ENCODE peak calls at places on chromosome 7, in five cellular contexts. L is HL-60, O is left ventricle myocardium inferior, V is suprapubic skin, S is tibial artery. P is an unnamed sample.

GRCh38 chr7:2622869-2623697 is 8.7 kb upstream of the TTYH3 start:
- DNase-seq in V (no peak), L (peak; percentile 53), O (no peak), S (no peak), P (no peak)

GRCh38 chr7:194257-194995 is 2.1 kb downstream of the FAM20C start:
- DNase-seq in V (no peak), S (no peak), O (no peak), L (no peak), P (no peak)

GRCh38 chr7:110786576-110786975 is 304.4 kb upstream of the LRRN3 start:
- DNase-seq in S (no peak), O (no peak), L (no peak), V (no peak), P (no peak)

GRCh38 chr7:36017111-36017510 is 135.9 kb upstream of the EEPD1 start:
- DNase-seq in S (no peak), L (no peak), O (no peak), V (no peak), P (no peak)

GRCh38 chr7:37220664-37221063 is 228.0 kb downstream of the ELMO1 start:
- DNase-seq in S (no peak), L (no peak), V (no peak), O (no peak), P (no peak)

GRCh38 chr7:96327429-96327828 is 5.5 kb upstream of the SLC25A13 start:
- DNase-seq in O (no peak), V (no peak), L (no peak), S (no peak), P (no peak)

GRCh38 chr7:41052736-41053135 is 650.2 kb downstream of the INHBA start:
- DNase-seq in V (no peak), S (no peak), O (no peak), L (no peak), P (no peak)

GRCh38 chr7:23685770-23686169 is 5.8 kb downstream of the FAM221A start:
- DNase-seq in S (no peak), L (no peak), V (no peak), O (no peak), P (no peak)

GRCh38 chr7:29807179-29807841 is 1.0 kb downstream of the WIPF3 start:
- DNase-seq in V (no peak), S (peak; percentile 82), O (peak; percentile 48), L (peak; percentile 7), P (peak; percentile 53)

GRCh38 chr7:99525713-99526440 is 21.4 kb downstream of the ZKSCAN5 start:
- DNase-seq in O (no peak), L (peak; percentile 23), V (no peak), S (peak; percentile 25), P (no peak)

GRCh38 chr7:68107256-68107655 is 1110.6 kb downstream of the TYW1 start:
- DNase-seq in L (no peak), S (no peak), V (no peak), O (peak; percentile 18), P (no peak)

GRCh38 chr7:17646181-17646956 is 293.9 kb downstream of the SNX13 start:
- DNase-seq in V (no peak), O (no peak), S (no peak), L (no peak), P (no peak)

GRCh38 chr7:105951597-105951996 is 11.5 kb upstream of the CDHR3 start:
- DNase-seq in L (no peak), S (no peak), V (no peak), O (no peak), P (no peak)

GRCh38 chr7:128020161-128020560 is 11.1 kb downstream of the LRRC4 start:
- DNase-seq in V (no peak), S (no peak), L (peak; percentile 18), O (no peak), P (no peak)

GRCh38 chr7:44727346-44728262 is 21.0 kb upstream of the ZMIZ2 start:
- DNase-seq in L (no peak), S (no peak), V (no peak), O (no peak), P (no peak)

GRCh38 chr7:36047254-36047653 is 105.8 kb upstream of the EEPD1 start:
- DNase-seq in S (no peak), V (no peak), L (no peak), O (no peak), P (no peak)

GRCh38 chr7:12715372-12716133 is 28.1 kb downstream of the ARL4A start:
- DNase-seq in V (peak; percentile 88), L (peak; percentile 28), O (peak; percentile 67), S (peak; percentile 78), P (peak; percentile 69)

GRCh38 chr7:115782716-115783460 is 247.7 kb downstream of the TFEC start:
- DNase-seq in O (no peak), V (no peak), L (no peak), S (no peak), P (no peak)

GRCh38 chr7:50303894-50304157 is 690 bp upstream of the IKZF1 start:
- DNase-seq in S (no peak), V (no peak), L (no peak), O (no peak), P (no peak)

DNA sequence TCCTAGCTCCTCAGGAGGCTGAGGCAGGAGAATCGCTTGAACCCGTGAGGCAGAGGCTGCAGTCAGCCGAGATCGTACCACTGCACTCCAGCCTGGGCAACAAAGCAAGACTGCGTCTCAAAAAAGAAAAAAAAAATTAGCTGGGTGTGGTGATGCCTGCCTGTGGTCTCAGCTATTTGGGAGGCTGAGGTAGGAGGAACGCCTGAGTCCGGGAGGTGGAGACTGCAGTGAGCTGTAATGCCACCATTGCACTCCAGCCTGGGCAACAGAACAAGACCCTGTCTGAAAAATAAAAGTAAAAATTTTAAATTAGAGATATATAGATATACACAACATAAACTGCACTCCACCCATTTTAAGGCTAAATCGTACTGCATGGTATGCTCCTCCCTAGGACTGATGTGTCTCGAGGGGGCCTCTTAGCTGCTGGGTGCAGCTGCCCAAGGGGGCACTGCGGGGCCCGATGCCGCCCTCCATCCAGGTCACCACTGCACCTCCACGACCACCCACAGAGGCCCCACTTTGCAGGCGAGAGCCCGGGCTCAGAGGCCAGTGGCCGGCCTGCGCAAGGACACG is 40.9 kb upstream of the FOXK1 start:
- DNase-seq in S (no peak), V (no peak), L (no peak), O (no peak), P (no peak)
- TF ChIP-seq CTCF in S (no peak), V (no peak), L (no peak), O (no peak), P (no peak)

GRCh38 chr7:133854739-133855138 is 272.4 kb upstream of the LRGUK start:
- DNase-seq in S (no peak), L (peak; percentile 13), V (no peak), O (no peak), P (no peak)

GRCh38 chr7:133851416-133851815 is 275.7 kb upstream of the LRGUK start:
- DNase-seq in S (no peak), V (no peak), L (no peak), O (no peak), P (no peak)

GRCh38 chr7:133857376-133858119 is 269.6 kb upstream of the LRGUK start:
- DNase-seq in V (no peak), O (no peak), L (no peak), S (no peak), P (no peak)

GRCh38 chr7:133850497-133851070 is 276.6 kb upstream of the LRGUK start:
- DNase-seq in S (no peak), L (no peak), V (no peak), O (no peak), P (no peak)

DNA sequence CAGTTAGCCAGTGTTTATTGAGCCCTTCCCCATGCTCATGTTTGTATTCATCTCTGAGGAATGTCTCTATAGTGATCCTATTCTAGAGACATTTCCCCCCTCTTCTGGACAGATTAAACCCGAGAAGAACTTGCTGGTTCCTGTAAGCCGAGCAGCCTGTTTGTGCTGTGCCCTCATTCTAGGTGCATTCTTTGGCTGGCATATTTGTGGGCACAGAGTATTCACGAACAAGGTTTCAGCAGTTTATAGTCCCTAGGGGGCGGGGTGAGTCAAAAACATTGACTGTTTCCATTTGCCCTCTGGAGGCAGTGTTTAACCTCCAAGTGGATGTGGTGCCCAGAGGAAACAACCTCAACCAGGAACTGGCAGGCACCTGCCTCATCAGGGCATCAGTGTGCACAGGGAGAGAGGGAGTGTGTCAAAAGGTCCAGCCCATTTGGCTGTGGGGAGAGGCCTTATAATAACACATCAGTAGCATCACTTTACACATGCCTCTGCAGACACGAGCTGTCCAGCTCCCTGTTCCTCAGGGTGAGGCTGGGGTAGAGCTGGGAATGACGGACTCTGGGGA is 273.3 kb upstream of the LRGUK start:
- DNase-seq in S (no peak), O (no peak), L (peak; percentile 55), V (no peak), P (peak; percentile 19)
- TF ChIP-seq CTCF in S (no peak), O (no peak), L (peak; percentile 56), V (no peak), P (peak; percentile 40)

GRCh38 chr7:39413866-39414668 is 152.1 kb upstream of the YAE1 start:
- DNase-seq in S (no peak), O (peak; percentile 34), V (peak; percentile 68), L (peak; percentile 18), P (no peak)
- TF ChIP-seq CTCF in S (no peak), O (no peak), V (no peak), L (no peak), P (no peak)

GRCh38 chr7:123966936-123967335 is 41.9 kb downstream of the SPAM1 start:
- DNase-seq in V (no peak), L (peak; percentile 36), O (no peak), S (no peak), P (no peak)
- TF ChIP-seq CTCF in V (no peak), L (no peak), O (peak; percentile 36), S (no peak), P (no peak)

P was measured in psoas muscle.